ENCODE peak calls at places on chromosomes 7 and 10, in six cellular contexts. H is IMR-90, Z is mesendoderm, M is fibroblast of lung, P is neuronal stem cell, O is PC-3. J is an unnamed sample. For H3K36me3, the result is how much of the 10 kb centered on the place peaks cover.

GRCh38 chr7:466465-467191 is 53.0 kb downstream of the PDGFA start:
- DNase-seq in M (no peak), Z (no peak), P (no peak), H (no peak), O (no peak), J (no peak)

GRCh38 chr7:24135003-24135817 is 148.8 kb upstream of the NPY start:
- DNase-seq in M (no peak), P (no peak), O (no peak), H (no peak), Z (no peak), J (no peak)

GRCh38 chr7:50584793-50585399 is 19.7 kb upstream of the DDC start:
- DNase-seq in P (no peak), Z (no peak), H (no peak), M (no peak), O (peak), J (no peak)

GRCh38 chr7:129898007-129898406 is 54.8 kb downstream of the UBE2H start:
- DNase-seq in P (no peak), M (no peak), O (no peak), Z (no peak), H (no peak), J (no peak)

GRCh38 chr10:7547825-7548224 is 118.9 kb downstream of the ITIH5 start:
- DNase-seq in M (no peak), O (no peak), H (no peak), P (no peak), Z (no peak), J (peak)

GRCh38 chr10:115956225-115957009 is 316.6 kb downstream of the GFRA1 start:
- DNase-seq in O (peak), Z (no peak), H (peak), M (no peak), P (no peak), J (peak)

GRCh38 chr10:79241990-79242619 is 105.2 kb upstream of the PPIF start:
- DNase-seq in M (peak), O (peak), Z (peak), H (peak), P (no peak), J (peak)

GRCh38 chr10:29023678-29024077 is 265.2 kb upstream of the LYZL1 start:
- DNase-seq in P (no peak), O (peak), Z (no peak), M (peak), H (no peak), J (no peak)

GRCh38 chr7:45681596-45682357 is 107.6 kb downstream of the ADCY1 start:
- DNase-seq in M (no peak), O (no peak), P (no peak), H (no peak), Z (no peak), J (no peak)

GRCh38 chr7:151736403-151736909 is 140.5 kb downstream of the PRKAG2 start:
- DNase-seq in H (peak), M (peak), Z (peak), O (peak), P (peak), J (peak)

GRCh38 chr7:90766814-90767564 is 170.9 kb downstream of the CDK14 start:
- DNase-seq in O (peak), M (peak), H (peak), Z (no peak), P (peak), J (peak)

GRCh38 chr10:77493851-77494788 is 143.5 kb downstream of the KCNMA1 start:
- DNase-seq in M (peak), O (peak), P (no peak), H (peak), Z (peak), J (peak)

GRCh38 chr10:131851332-131851731 is 49.5 kb upstream of the PPP2R2D start:
- DNase-seq in Z (no peak), H (no peak), M (no peak), O (no peak), P (no peak), J (peak)

GRCh38 chr7:28957822-28958234 is 302 bp downstream of the TRIL start:
- DNase-seq in Z (peak), P (no peak), M (no peak), O (no peak), H (no peak), J (peak)

GRCh38 chr10:125013529-125013872 is 71.6 kb downstream of the ZRANB1 start:
- DNase-seq in H (no peak), M (no peak), P (no peak), O (no peak), Z (no peak), J (no peak)

GRCh38 chr7:116948934-116949333 is 4.4 kb upstream of the ST7 start:
- DNase-seq in H (no peak), Z (peak), P (no peak), O (no peak), M (no peak), J (no peak)

GRCh38 chr10:21756707-21757600 is 222.9 kb downstream of the MLLT10 start:
- DNase-seq in M (peak), Z (peak), P (no peak), H (no peak), O (no peak), J (no peak)

GRCh38 chr7:36266683-36267082 is 113.6 kb downstream of the EEPD1 start:
- DNase-seq in O (peak), H (no peak), M (no peak), P (no peak), Z (no peak), J (no peak)

GRCh38 chr10:61284222-61284890 is 168.8 kb downstream of the TMEM26 start:
- DNase-seq in H (peak), M (peak), O (peak), Z (peak), P (peak), J (peak)

GRCh38 chr7:155999631-156000489 is 187.6 kb upstream of the SHH start:
- DNase-seq in Z (no peak), P (no peak), H (no peak), M (no peak), O (no peak), J (no peak)

GRCh38 chr10:74223755-74224530 is 72.9 kb downstream of the ADK start:
- DNase-seq in Z (peak), H (peak), P (no peak), O (peak), M (peak), J (peak)

GRCh38 chr10:110336111-110336721 is 31.5 kb upstream of the SMNDC1 start:
- DNase-seq in Z (peak), H (peak), P (peak), M (peak), O (peak), J (peak)

GRCh38 chr10:86362129-86362527 is 4.5 kb downstream of the GRID1 start:
- DNase-seq in Z (no peak), P (no peak), O (no peak), M (no peak), H (no peak), J (no peak)

GRCh38 chr7:156494960-156495359 is 145.6 kb upstream of the RNF32 start:
- DNase-seq in O (no peak), P (no peak), M (no peak), H (no peak), Z (no peak), J (no peak)

GRCh38 chr7:69823151-69823744 is 225.0 kb downstream of the AUTS2 start:
- DNase-seq in H (no peak), P (no peak), Z (no peak), M (no peak), O (no peak), J (no peak)

GRCh38 chr10:117005454-117006055 is 568 bp upstream of the SHTN1 start:
- DNase-seq in Z (peak), P (peak), H (no peak), M (no peak), O (peak), J (peak)

GRCh38 chr10:91590904-91591791 is 41.7 kb downstream of the PPP1R3C start:
- DNase-seq in O (peak), Z (peak), M (peak), P (no peak), H (peak), J (peak)

GRCh38 chr10:132292972-132293415 is 14.8 kb downstream of the STK32C start:
- DNase-seq in Z (no peak), H (no peak), O (no peak), M (no peak), P (no peak), J (no peak)

GRCh38 chr10:122326806-122327205 is 47.7 kb upstream of the PLEKHA1 start:
- DNase-seq in Z (no peak), M (no peak), O (no peak), P (no peak), H (no peak), J (no peak)

GRCh38 chr10:28382520-28383269 is 79.8 kb upstream of the MPP7 start:
- DNase-seq in Z (no peak), P (no peak), H (peak), O (peak), M (peak), J (peak)

GRCh38 chr7:93117327-93117726 is 452 bp downstream of the SAMD9 start:
- DNase-seq in P (no peak), M (no peak), Z (no peak), H (no peak), O (no peak), J (peak)

GRCh38 chr7:70512144-70512543 is 619.8 kb upstream of the GALNT17 start:
- DNase-seq in H (no peak), P (no peak), Z (peak), O (no peak), M (no peak), J (no peak)

GRCh38 chr7:38318241-38318640 is 44.8 kb upstream of the TARP start:
- DNase-seq in H (no peak), M (no peak), O (no peak), Z (no peak), P (no peak), J (no peak)

GRCh38 chr10:121754667-121755066 is 156.4 kb upstream of the FGFR2 start:
- DNase-seq in P (no peak), O (no peak), H (no peak), M (no peak), Z (no peak), J (no peak)

GRCh38 chr7:27994639-27995038 is 186.0 kb downstream of the JAZF1 start:
- DNase-seq in P (no peak), H (peak), M (no peak), Z (no peak), O (peak), J (peak)

GRCh38 chr10:28367865-28368541 is 65.1 kb upstream of the MPP7 start:
- DNase-seq in H (no peak), M (no peak), Z (no peak), O (no peak), P (no peak), J (no peak)

GRCh38 chr10:119233821-119234220 is 26.4 kb downstream of the GRK5 start:
- DNase-seq in P (no peak), Z (no peak), O (no peak), H (peak), M (peak), J (no peak)

GRCh38 chr10:126661841-126662520 is 8.5 kb downstream of the C10orf90 start:
- DNase-seq in M (peak), H (no peak), O (no peak), P (no peak), Z (no peak), J (peak)

GRCh38 chr10:100338434-100339036 is 8.5 kb upstream of the SCD start:
- DNase-seq in H (peak), O (peak), M (peak), Z (peak), P (peak), J (peak)

GRCh38 chr7:101856488-101857357 is 39.3 kb downstream of the CUX1 start:
- DNase-seq in P (no peak), Z (peak), M (peak), O (peak), H (peak), J (peak)
- H3K9ac ChIP-seq in P (no peak), Z (peak), M (peak), O (peak), H (peak), J (peak)

GRCh38 chr7:66583696-66584095 is 45.0 kb upstream of the KCTD7 start:
- DNase-seq in H (no peak), P (no peak), O (no peak), M (no peak), Z (no peak), J (no peak)
- H3K36me3 ChIP-seq in H (under half), P (half or more), O (under half), M (under half), Z (under half), J (under half)

DNA sequence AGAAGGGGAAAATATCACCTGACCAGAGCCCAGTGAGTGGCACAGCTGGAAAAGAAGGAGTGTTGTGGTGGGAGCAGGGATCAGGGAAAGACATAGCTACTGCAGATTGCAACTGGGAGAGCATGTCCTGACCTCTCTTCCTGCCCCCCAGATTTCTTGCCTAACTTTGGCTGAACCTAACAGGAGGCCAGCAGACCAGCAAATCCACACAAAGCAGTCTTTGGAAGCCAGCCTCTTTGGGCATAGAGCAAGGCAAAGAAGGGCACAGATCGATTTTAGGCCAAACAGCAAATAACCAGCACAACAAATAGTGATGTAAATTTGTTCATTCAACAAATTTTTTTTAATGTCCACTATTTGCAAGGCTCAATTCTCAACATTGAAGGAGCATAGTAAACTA is 433.2 kb upstream of the GHITM start:
- DNase-seq in Z (no peak), H (no peak), M (no peak), O (no peak), P (no peak), J (no peak)
- H3K9ac ChIP-seq in Z (no peak), H (no peak), M (no peak), O (no peak), P (no peak), J (no peak)

GRCh38 chr7:14666913-14667312 is 235.6 kb downstream of the DGKB start:
- DNase-seq in O (no peak), Z (no peak), M (no peak), H (no peak), P (no peak), J (no peak)
- H3K36me3 ChIP-seq in O (under half), Z (under half), M (under half), H (under half), P (under half), J (under half)

DNA sequence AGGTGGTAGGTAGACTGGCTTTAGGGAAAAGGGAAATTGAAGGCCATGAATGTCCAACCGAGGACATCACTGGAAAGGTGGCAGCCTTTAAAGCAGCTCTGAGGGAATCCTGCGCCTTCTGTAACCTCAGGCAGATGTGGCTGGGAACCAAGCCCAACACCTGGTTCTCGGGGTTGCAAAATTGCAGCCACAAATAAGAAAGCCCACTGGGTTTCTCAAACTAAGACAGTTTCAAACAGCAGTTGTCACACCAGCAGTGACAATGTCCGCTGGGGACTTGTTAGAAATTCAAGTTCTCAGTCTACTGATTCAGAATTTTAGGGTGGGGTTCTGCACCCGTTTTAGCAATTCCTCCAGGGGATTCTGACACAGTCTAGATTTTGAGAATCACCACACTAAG is 42.7 kb upstream of the STEAP1B start:
- DNase-seq in H (no peak), M (no peak), Z (no peak), O (no peak), P (no peak), J (no peak)
- H3K9ac ChIP-seq in H (no peak), M (no peak), Z (no peak), O (no peak), P (no peak), J (no peak)

J was measured in GM23248.